ENCODE peak calls at places on chromosomes 3 and 15, in eight cellular contexts. O, N, P, T, X, A, J and D are unnamed samples.

GRCh38 chr3:13269711-13270378 is 150.3 kb downstream of the NUP210 start:
- DNase-seq in N (peak), P (no peak), X (no peak), J (no peak), T (no peak), A (no peak), O (no peak), D (no peak)

GRCh38 chr15:30649952-30650929 is 24.3 kb downstream of the ARHGAP11B start:
- DNase-seq in T (no peak), A (no peak), P (no peak), X (no peak), J (peak), N (no peak), O (no peak), D (no peak)

GRCh38 chr3:55669133-55669532 is 182.0 kb upstream of the WNT5A start:
- DNase-seq in P (no peak), T (no peak), O (no peak), X (no peak), A (no peak), J (no peak), N (no peak), D (no peak)

GRCh38 chr3:16174389-16174788 is at the start of gene GALNT15:
- DNase-seq in X (peak), T (peak), A (peak), N (peak), P (no peak), O (peak), J (no peak), D (peak)

GRCh38 chr3:177622520-177622919 is 425.2 kb upstream of the TBL1XR1 start:
- DNase-seq in X (no peak), T (no peak), N (no peak), O (no peak), A (no peak), J (no peak), P (no peak), D (no peak)

GRCh38 chr15:33055962-33056361 is 138.6 kb downstream of the FMN1 start:
- DNase-seq in X (no peak), O (no peak), P (no peak), T (no peak), N (no peak), J (no peak), A (no peak), D (no peak)

GRCh38 chr3:70127192-70127591 is 127.7 kb downstream of the SAMMSON start:
- DNase-seq in T (no peak), P (no peak), N (no peak), X (no peak), O (no peak), J (no peak), A (no peak), D (no peak)

GRCh38 chr3:39118079-39118478 is 10.6 kb downstream of the TTC21A start:
- DNase-seq in J (no peak), N (no peak), O (no peak), A (no peak), X (no peak), T (no peak), P (no peak), D (no peak)

GRCh38 chr15:63077952-63078351 is 35.4 kb downstream of the TPM1 start:
- DNase-seq in N (no peak), P (no peak), A (no peak), J (no peak), T (no peak), O (no peak), X (no peak), D (no peak)

GRCh38 chr3:124702950-124703349 is 27.3 kb upstream of the UMPS start:
- DNase-seq in A (no peak), T (no peak), P (no peak), X (no peak), J (no peak), O (no peak), N (no peak), D (no peak)

GRCh38 chr3:124701687-124702086 is 28.6 kb upstream of the UMPS start:
- DNase-seq in P (no peak), J (no peak), A (no peak), X (peak), N (no peak), O (no peak), T (no peak), D (peak)

GRCh38 chr3:124705552-124705951 is 24.7 kb upstream of the UMPS start:
- DNase-seq in A (no peak), T (no peak), J (no peak), N (no peak), O (no peak), X (no peak), P (no peak), D (no peak)

GRCh38 chr3:124707667-124708066 is 22.6 kb upstream of the UMPS start:
- DNase-seq in J (no peak), T (no peak), N (no peak), X (peak), A (peak), P (no peak), O (no peak), D (no peak)
- H3K4me3 ChIP-seq in J (no peak), T (no peak), N (no peak), X (no peak), A (no peak), P (no peak), O (no peak), D (no peak)

DNA sequence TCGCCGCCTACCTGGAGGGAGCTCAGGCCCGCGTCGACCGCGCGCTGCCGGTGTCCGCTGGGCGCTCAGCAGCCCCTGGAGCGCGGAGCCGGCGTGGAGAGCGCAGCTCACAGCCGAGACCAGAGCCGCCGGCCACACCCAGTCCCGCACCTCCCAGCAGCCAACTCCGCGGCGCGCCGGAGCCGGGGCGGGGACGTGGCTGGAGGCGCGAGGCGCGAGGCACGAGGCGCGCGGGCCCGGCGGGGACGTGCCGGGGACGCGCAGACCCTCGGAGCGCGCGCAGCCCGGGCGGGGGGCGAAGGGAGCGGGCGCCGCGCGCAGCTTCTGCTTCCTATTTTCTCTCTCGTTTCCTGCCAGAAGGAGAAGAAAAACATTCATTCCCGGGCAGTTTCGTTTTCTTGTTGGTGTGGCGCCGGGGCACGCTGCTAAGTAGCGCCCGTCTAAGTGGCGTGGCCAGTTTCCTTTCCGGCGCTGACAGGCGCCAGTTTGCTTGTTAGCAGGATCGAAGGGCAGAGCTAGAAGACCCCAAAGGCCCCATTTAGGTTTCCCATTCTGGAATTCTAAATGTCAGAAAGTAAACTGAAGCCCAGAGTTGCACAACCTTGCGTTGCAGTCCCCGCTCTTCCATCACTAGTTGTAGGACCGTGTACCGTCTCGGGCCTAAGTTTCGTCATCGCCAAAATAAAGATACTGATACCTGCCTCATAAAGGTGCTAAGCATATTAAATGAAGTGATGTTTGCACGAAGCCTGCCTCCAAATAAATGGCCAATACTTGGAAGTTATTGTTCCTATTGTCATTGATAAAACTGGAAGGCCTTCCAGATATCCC is at the start of gene GNB4:
- DNase-seq in A (peak), O (no peak), J (peak), X (peak), N (peak), T (peak), P (peak), D (peak)
- H3K4me3 ChIP-seq in A (peak), O (peak), J (peak), X (peak), N (peak), T (peak), P (peak), D (peak)

DNA sequence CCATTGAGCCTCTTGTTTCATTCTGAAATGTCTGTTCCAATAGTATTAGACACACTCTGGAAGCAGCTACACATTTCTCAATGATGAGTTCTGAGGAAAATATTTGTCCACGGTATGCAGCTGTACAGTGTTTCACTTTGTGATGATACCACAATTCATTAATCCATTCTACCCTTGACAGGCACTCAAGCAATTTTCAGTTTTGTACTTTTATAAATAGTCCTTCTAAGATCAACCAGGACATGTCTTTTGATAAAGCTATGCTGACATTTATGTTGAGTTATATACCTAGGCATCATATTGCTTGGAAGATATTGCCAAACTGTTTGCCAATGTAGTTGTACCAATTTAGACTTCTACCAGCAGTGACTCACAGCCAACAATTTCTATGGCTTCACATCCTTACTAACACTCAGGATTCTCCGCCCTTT is 165.1 kb upstream of the COL8A1 start:
- DNase-seq in J (no peak), X (peak), N (no peak), A (no peak), P (no peak), O (peak), T (no peak), D (no peak)
- H3K4me3 ChIP-seq in J (no peak), X (no peak), N (no peak), A (no peak), P (no peak), O (no peak), T (no peak), D (no peak)

DNA sequence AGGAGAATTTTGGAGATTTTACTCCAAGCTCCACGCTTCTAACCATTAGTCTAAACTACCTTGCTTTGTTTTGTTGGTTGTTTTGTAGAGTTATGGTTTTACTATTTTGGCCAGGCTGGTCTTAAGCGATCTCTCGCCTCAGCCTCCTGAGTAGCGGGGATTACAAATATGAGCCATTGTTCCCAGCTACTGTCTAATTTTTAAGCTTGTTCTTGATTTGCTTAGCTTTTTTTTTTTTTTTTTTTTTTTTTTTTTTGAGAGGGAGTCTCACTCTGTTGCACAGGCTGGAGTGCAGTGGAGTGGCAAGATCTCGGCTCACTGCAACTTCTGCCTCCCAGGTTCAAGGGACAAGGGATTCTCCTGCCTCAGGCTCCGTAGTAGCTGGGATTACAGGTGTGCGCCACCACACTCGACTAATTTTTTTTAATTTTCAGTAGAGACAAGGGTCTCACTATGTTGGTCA is 28.5 kb downstream of the EFCAB12 start:
- DNase-seq in A (no peak), X (peak), N (no peak), J (no peak), P (no peak), T (no peak), O (no peak), D (no peak)
- H3K4me3 ChIP-seq in A (no peak), X (peak), N (peak), J (peak), P (no peak), T (peak), O (no peak), D (no peak)

DNA sequence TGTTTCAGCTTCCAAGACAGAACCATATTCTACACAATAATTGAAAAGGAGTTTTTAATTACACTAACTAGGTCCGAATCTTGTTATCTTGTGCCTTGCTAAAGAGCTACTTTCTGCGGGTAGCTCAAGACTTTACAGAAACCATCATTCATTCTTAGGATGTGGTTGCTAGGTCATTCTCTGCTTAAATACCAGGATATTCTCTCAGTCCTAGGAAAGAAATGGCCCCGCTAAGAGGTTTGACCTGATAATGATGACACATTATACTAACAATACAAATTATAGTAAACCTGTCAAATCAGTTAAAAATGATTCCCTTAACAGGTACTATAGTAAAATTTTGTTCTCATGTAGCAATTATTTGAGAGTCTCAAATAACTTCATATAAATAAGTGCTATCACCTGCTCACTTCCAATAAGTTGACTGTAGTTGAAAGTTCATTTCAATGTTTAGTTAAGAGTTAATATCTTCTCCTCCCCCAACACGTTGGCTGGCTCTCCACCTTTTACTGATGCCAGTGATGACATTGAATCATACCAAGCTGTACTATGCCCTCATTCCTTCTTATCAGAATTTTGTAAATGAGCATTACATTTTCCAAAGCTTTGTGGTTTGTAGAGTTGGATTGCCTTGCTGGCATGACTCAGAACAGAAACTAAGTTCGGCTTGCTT is 3.6 kb upstream of the C3orf85 start:
- DNase-seq in P (no peak), T (no peak), N (no peak), J (no peak), X (peak), O (no peak), A (peak), D (peak)
- H3K4me3 ChIP-seq in P (no peak), T (no peak), N (no peak), J (no peak), X (no peak), O (no peak), A (no peak), D (no peak)

GRCh38 chr15:90954712-90955671 is at the start of gene RCCD1:
- DNase-seq in N (peak), T (peak), J (peak), O (peak), X (peak), P (peak), A (peak), D (peak)

GRCh38 chr15:90955911-90956310 is 1.2 kb downstream of the RCCD1 start:
- DNase-seq in X (no peak), J (peak), N (no peak), T (no peak), P (no peak), O (no peak), A (no peak), D (no peak)

GRCh38 chr15:90952901-90953677 is 1.6 kb upstream of the RCCD1 start:
- DNase-seq in N (no peak), A (no peak), J (no peak), P (no peak), O (no peak), X (no peak), T (no peak), D (no peak)

GRCh38 chr15:90956551-90957104 is 1.9 kb downstream of the RCCD1 start:
- DNase-seq in T (no peak), A (peak), X (peak), O (no peak), P (peak), N (peak), J (peak), D (no peak)

DNA sequence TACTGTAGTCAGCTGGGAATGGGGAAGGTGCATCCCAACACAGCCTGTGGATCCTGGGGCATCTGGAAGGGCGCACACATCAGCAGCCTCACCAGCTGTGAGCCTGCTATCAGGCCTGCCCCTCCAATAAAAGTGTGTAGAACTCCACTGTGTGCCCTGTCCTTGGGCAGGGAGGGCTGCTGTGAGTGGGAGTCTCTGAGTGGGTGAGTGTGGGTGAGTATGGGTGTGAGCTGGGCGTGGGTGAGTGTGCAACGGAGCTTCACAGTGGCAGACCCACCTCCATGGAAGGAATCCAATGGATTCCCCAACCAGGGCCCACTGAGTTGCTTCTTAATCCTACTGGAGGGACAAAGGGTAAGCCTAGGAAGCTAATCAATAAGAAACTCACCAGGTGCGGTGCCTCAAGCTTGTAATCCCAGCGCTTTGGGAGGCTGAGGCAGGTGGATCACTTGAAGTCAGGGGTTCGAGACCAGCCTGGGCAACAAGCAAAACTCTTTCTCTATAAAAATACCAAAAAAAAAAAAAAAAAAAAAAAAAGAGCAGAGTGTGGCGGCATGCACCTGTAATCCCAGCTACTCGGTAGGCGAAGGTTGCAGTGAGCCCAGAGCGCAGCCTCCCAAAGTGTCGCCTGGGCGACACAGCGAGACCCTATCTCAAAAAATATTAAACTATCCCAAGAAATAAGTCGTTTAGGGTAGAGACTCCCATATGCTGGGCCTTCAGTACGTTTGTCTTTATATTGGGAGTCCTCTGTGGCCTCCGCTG is 555 bp upstream of the RCCD1 start:
- DNase-seq in O (no peak), N (no peak), A (no peak), J (no peak), P (no peak), T (no peak), X (no peak), D (no peak)
- H3K4me3 ChIP-seq in O (no peak), N (peak), A (no peak), J (no peak), P (no peak), T (peak), X (no peak), D (no peak)

GRCh38 chr3:187519428-187519890 is 150.7 kb downstream of the SST start:
- DNase-seq in X (peak), P (peak), O (peak), J (no peak), T (no peak), A (no peak), N (no peak), D (no peak)

GRCh38 chr3:187520027-187520945 is 149.9 kb downstream of the SST start:
- DNase-seq in N (peak), T (no peak), J (no peak), A (peak), O (peak), P (no peak), X (peak), D (no peak)

GRCh38 chr3:187521546-187521945 is 148.6 kb downstream of the SST start:
- DNase-seq in T (no peak), A (no peak), P (no peak), X (no peak), O (no peak), N (no peak), J (no peak), D (no peak)

GRCh38 chr3:187522890-187523289 is 147.3 kb downstream of the SST start:
- DNase-seq in T (no peak), O (no peak), A (no peak), N (no peak), X (no peak), P (no peak), J (no peak), D (no peak)

DNA sequence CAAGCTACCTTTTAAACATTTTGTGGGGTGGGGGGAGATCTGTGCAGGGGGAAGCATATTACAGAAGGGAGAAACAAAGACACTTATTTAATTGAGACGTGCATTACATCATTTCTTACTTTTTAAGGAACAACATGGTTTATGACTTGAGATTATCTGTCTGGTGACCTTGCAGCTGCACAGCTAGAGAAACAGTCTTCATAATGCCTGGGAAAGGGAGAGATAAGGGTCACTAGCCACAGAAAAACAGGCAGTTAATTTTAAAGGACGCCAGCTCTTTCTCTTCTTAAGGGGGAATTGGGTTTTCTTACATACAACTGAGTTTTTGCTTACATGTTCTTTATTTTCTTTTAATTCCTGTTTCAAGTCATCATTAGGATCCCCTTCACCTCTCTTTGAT is 147.9 kb downstream of the SST start:
- DNase-seq in J (no peak), X (no peak), O (no peak), N (no peak), P (no peak), T (no peak), A (no peak), D (no peak)
- H3K4me3 ChIP-seq in J (no peak), X (no peak), O (no peak), N (no peak), P (no peak), T (no peak), A (no peak), D (no peak)

GRCh38 chr15:62063851-62064635 is 2.7 kb upstream of the C2CD4A start:
- DNase-seq in X (peak), J (no peak), T (no peak), O (no peak), P (no peak), A (peak), N (no peak), D (no peak)
- H3K4me3 ChIP-seq in X (no peak), J (no peak), T (no peak), O (no peak), P (no peak), A (no peak), N (no peak), D (no peak)